ENCODE peak calls at places on chromosomes 4 and X, in nine cellular contexts. G is NCI-H1092 treated with DMSO at 0.1 percent for 48 hours; Q is activated naive CD8-positive, alpha-beta T cell treated with anti-CD3 and anti-CD28 coated beads, Interleukin-2, amount 50 U/mL, for 16 hours; D is GM13977; J is hypothalamus; Y is B cell; N is GM12878; M is D341Med; H is activated CD4-positive, alpha-beta T cell treated with anti-CD3 and anti-CD28 coated beads, Interleukin-2, amount 50 U/mL, for 1 hour. C is an unnamed sample.

GRCh38 chr4:47084111-47084510 is 52.7 kb downstream of the GABRB1 start:
- DNase-seq in M (no peak), Q (no peak), H (no peak), D (no peak), Y (no peak), N (no peak), J (no peak), G (no peak), C (no peak)

GRCh38 chr4:137674066-137674465 is 141.8 kb upstream of the PCDH18 start:
- DNase-seq in D (no peak), G (no peak), J (no peak), N (no peak), Q (no peak), Y (no peak), M (no peak), H (no peak), C (no peak)

GRCh38 chr4:121567748-121568147 is 129.0 kb downstream of the ANXA5 start:
- DNase-seq in M (no peak), J (no peak), N (no peak), D (no peak), G (no peak), Q (no peak), Y (no peak), H (no peak), C (no peak)

GRCh38 chr4:188037003-188037713 is 41.6 kb downstream of the ZFP42 start:
- DNase-seq in G (no peak), J (no peak), D (no peak), N (no peak), Q (no peak), M (no peak), H (no peak), Y (no peak), C (no peak)

GRCh38 chrX:120664081-120664480 is 34.2 kb upstream of the C1GALT1C1 start:
- DNase-seq in Q (no peak), G (peak; percentile 5), M (no peak), Y (no peak), D (no peak), H (no peak), J (no peak), N (no peak), C (no peak)

GRCh38 chr4:76781698-76782595 is 116.0 kb downstream of the SOWAHB start:
- DNase-seq in H (no peak), G (no peak), Q (no peak), D (peak; percentile 45), M (no peak), N (peak; percentile 76), J (no peak), Y (no peak), C (no peak)

GRCh38 chrX:154019633-154020499 is at the start of gene IRAK1:
- DNase-seq in N (no peak), J (peak; percentile 17), G (peak; percentile 75), Q (no peak), D (peak; percentile 86), H (peak; percentile 37), M (peak; percentile 87), Y (peak; percentile 50), C (peak; percentile 85)

GRCh38 chr4:101419324-101420135 is 72.2 kb upstream of the PPP3CA start:
- DNase-seq in J (no peak), G (peak; percentile 25), D (peak; percentile 43), N (peak; percentile 57), H (no peak), Y (no peak), Q (no peak), M (no peak), C (no peak)

GRCh38 chr4:185573651-185574199 is 38.4 kb upstream of the PDLIM3 start:
- DNase-seq in N (no peak), Y (no peak), H (no peak), J (no peak), D (no peak), Q (no peak), G (no peak), M (peak; percentile 67), C (no peak)

GRCh38 chrX:11970935-11971334 is 167.3 kb upstream of the FRMPD4 start:
- DNase-seq in G (no peak), N (no peak), D (no peak), H (no peak), J (no peak), Y (no peak), Q (no peak), M (no peak), C (no peak)

GRCh38 chr4:161197912-161198311 is 965.9 kb downstream of the FSTL5 start:
- DNase-seq in Q (no peak), G (no peak), J (no peak), N (no peak), D (no peak), H (no peak), Y (no peak), M (no peak), C (no peak)

GRCh38 chr4:12118651-12119213 is 690.0 kb upstream of the HS3ST1 start:
- DNase-seq in M (no peak), Y (no peak), J (no peak), H (no peak), G (no peak), D (no peak), Q (no peak), N (no peak), C (no peak)

GRCh38 chr4:78527555-78527954 is 24.0 kb upstream of the ANXA3 start:
- DNase-seq in H (no peak), M (no peak), Y (no peak), G (no peak), Q (no peak), N (no peak), J (no peak), D (no peak), C (no peak)

GRCh38 chrX:13180807-13181206 is 136.4 kb upstream of the FAM9C start:
- DNase-seq in H (no peak), D (no peak), Y (no peak), M (no peak), N (no peak), G (no peak), Q (no peak), J (no peak), C (no peak)